ENCODE peak calls at places on chromosomes 3 and 15, in nine cellular contexts. R is ovary, S is progenitor cell of endocrine pancreas, J is neural progenitor cell, A is nephron progenitor cell, I is mucosa of descending colon, C is cardiac fibroblast, O is transverse colon, L is Peyer's patch. U is an unnamed sample.

GRCh38 chr3:168061332-168061996 is 34.3 kb downstream of the GOLIM4 start:
- DNase-seq in R (no peak), S (no peak), J (no peak), A (no peak), I (no peak), C (no peak), O (no peak), L (no peak), U (no peak)

GRCh38 chr3:194147679-194148078 is 11.7 kb downstream of the HES1 start:
- DNase-seq in R (no peak), S (no peak), J (no peak), A (no peak), I (no peak), C (no peak), O (no peak), L (no peak), U (no peak)

GRCh38 chr15:51281368-51281967 is 56.9 kb downstream of the CYP19A1 start:
- DNase-seq in R (peak), S (peak), J (peak), A (peak), I (peak), C (peak), O (peak), L (peak), U (peak)

GRCh38 chr3:15258720-15259119 is 52.7 kb downstream of the CAPN7 start:
- DNase-seq in R (peak), S (no peak), J (no peak), A (no peak), I (no peak), C (no peak), O (no peak), L (no peak), U (no peak)

GRCh38 chr15:90902996-90903732 is at the start of gene MAN2A2:
- DNase-seq in R (peak), S (peak), J (peak), A (peak), I (peak), C (peak), O (peak), L (peak), U (peak)

GRCh38 chr15:68376447-68377060 is 55.4 kb downstream of the ITGA11 start:
- DNase-seq in R (peak), S (no peak), J (no peak), A (no peak), I (no peak), C (no peak), O (no peak), L (no peak), U (no peak)

GRCh38 chr15:99961011-99961441 is 227.8 kb upstream of the LYSMD4 start:
- DNase-seq in R (peak), S (no peak), J (peak), A (no peak), I (no peak), C (peak), O (no peak), L (peak), U (no peak)

GRCh38 chr15:42939841-42940240 is 19.3 kb upstream of the TTBK2 start:
- DNase-seq in R (no peak), S (no peak), J (no peak), A (no peak), I (no peak), C (no peak), O (no peak), L (no peak), U (no peak)

GRCh38 chr3:65925254-65925954 is 113.3 kb downstream of the MAGI1 start:
- DNase-seq in R (no peak), S (no peak), J (no peak), A (no peak), I (no peak), C (no peak), O (no peak), L (no peak), U (no peak)

GRCh38 chr3:186598108-186598784 is 14.6 kb upstream of the AHSG start:
- DNase-seq in R (no peak), S (no peak), J (no peak), A (no peak), I (no peak), C (peak), O (no peak), L (no peak), U (no peak)

GRCh38 chr3:105615814-105616213 is 249.1 kb downstream of the ALCAM start:
- DNase-seq in R (no peak), S (no peak), J (no peak), A (no peak), I (no peak), C (no peak), O (no peak), L (no peak), U (no peak)

GRCh38 chr3:105791134-105791533 is 77.7 kb downstream of the CBLB start:
- DNase-seq in R (no peak), S (no peak), J (no peak), A (no peak), I (no peak), C (peak), O (no peak), L (no peak), U (no peak)

GRCh38 chr3:89250742-89251141 is 143.3 kb downstream of the EPHA3 start:
- DNase-seq in R (no peak), S (no peak), J (no peak), A (no peak), I (no peak), C (no peak), O (no peak), L (no peak), U (no peak)

GRCh38 chr3:89246326-89246725 is 138.9 kb downstream of the EPHA3 start:
- DNase-seq in R (no peak), S (no peak), J (peak), A (no peak), I (no peak), C (no peak), O (no peak), L (no peak), U (no peak)
- TF ChIP-seq CTCF in R (no peak), S (peak), J (peak), A (peak), I (no peak), C (no peak), O (no peak), L (no peak), U (no peak)

GRCh38 chr15:38618242-38618925 is 53.8 kb upstream of the RASGRP1 start:
- DNase-seq in R (no peak), S (no peak), J (no peak), A (no peak), I (no peak), C (no peak), O (no peak), L (no peak), U (no peak)
- TF ChIP-seq CTCF in R (no peak), S (no peak), J (no peak), A (no peak), I (no peak), C (no peak), O (no peak), L (no peak), U (no peak)

DNA sequence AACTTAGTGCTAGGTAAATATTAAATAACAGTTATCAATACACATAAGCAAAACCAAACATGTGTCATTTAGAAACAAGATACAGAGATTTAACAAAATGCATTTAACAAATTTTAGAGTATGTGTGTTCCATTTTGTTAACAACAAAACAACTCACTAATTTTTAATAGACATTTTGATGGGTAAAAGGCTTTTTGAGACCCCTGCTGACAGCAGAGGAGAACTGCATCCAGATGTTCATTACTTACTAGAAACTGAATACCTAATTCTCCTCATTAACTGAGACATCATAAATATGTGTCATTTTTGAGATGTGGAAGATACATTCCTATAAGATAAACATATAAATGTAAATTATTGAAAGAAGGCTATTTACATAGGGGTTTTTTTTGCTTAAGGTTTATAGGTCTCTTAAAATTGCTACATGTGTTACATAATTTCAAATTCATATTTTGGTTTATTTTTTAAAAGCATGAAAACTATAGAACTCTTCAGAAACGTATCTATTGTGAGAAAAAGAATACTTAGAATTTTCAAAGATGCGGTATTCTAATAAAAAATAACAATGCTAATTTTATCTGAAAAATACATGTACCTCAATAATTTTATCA is 1009.8 kb downstream of the TUSC7 start:
- DNase-seq in R (no peak), S (no peak), J (peak), A (peak), I (no peak), C (peak), O (no peak), L (no peak), U (no peak)
- TF ChIP-seq CTCF in R (no peak), S (peak), J (peak), A (peak), I (no peak), C (peak), O (peak), L (peak), U (no peak)

GRCh38 chr3:23810342-23811116 is 4.8 kb downstream of the UBE2E1 start:
- DNase-seq in R (peak), S (peak), J (peak), A (peak), I (peak), C (peak), O (peak), L (peak), U (peak)
- TF ChIP-seq CTCF in R (no peak), S (peak), J (peak), A (no peak), I (no peak), C (peak), O (no peak), L (no peak), U (no peak)

GRCh38 chr15:59636184-59636583 is 21.1 kb downstream of the GTF2A2 start:
- DNase-seq in R (no peak), S (no peak), J (no peak), A (no peak), I (no peak), C (no peak), O (no peak), L (no peak), U (no peak)

DNA sequence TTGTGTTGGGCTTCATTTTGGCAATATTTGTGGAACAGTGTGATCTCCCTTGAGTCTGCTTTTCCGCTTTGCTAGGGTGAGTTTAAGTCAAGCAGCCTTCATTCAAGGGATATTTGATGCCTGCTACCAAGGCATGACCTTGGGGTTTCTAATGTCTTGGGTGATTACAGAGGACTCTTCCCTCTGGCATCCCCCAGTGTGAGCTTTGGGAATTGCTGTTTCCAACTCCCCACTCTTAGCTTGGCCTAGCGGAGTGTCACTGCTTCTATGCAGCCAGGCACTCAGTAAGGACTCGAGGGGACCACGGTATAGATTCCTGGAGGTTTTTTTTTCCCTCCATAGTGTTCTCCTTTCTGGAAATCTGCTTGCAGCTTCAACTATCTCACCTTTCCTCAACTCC is 21.1 kb downstream of the GCNT3 start:
- DNase-seq in R (no peak), S (no peak), J (peak), A (peak), I (no peak), C (peak), O (no peak), L (no peak), U (no peak)
- TF ChIP-seq CTCF in R (no peak), S (peak), J (peak), A (peak), I (no peak), C (peak), O (no peak), L (peak), U (no peak)

GRCh38 chr3:143433787-143434378 is 314.3 kb downstream of the CHST2 start:
- DNase-seq in R (no peak), S (no peak), J (peak), A (no peak), I (no peak), C (peak), O (no peak), L (peak), U (no peak)
- TF ChIP-seq CTCF in R (no peak), S (peak), J (peak), A (peak), I (peak), C (peak), O (peak), L (peak), U (no peak)

DNA sequence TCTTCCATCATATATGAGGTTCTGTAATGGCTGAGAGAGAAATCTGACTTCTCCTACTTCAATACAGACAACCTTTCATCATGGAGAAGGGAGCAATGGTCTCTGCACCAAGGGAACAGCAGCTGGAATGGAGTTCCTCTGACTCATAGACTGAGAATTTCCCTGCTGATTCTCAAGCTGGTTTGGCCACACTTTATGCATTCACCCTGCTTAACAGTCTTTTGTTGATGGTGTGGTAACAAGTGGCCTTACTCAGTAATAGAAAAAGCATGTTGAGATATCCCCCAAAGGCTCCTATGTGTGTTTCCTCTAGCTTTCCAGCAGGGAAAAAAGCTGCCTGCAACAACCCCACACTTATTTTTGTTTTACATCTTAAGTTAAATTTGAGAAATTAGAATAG is 138.1 kb downstream of the GREM1 start:
- DNase-seq in R (no peak), S (no peak), J (no peak), A (no peak), I (no peak), C (peak), O (no peak), L (no peak), U (no peak)
- TF ChIP-seq CTCF in R (no peak), S (no peak), J (no peak), A (no peak), I (no peak), C (peak), O (no peak), L (no peak), U (no peak)

GRCh38 chr3:49131576-49131975 is 1.3 kb downstream of the LAMB2 start:
- DNase-seq in R (no peak), S (no peak), J (no peak), A (no peak), I (no peak), C (no peak), O (no peak), L (no peak), U (no peak)

GRCh38 chr3:49133226-49133951 is 539 bp upstream of the LAMB2 start:
- DNase-seq in R (peak), S (peak), J (peak), A (peak), I (peak), C (peak), O (peak), L (peak), U (peak)

GRCh38 chr3:49132073-49132436 is 795 bp downstream of the LAMB2 start:
- DNase-seq in R (no peak), S (no peak), J (no peak), A (no peak), I (no peak), C (no peak), O (no peak), L (no peak), U (no peak)

GRCh38 chr3:49131040-49131439 is 1.8 kb downstream of the LAMB2 start:
- DNase-seq in R (no peak), S (no peak), J (no peak), A (no peak), I (no peak), C (no peak), O (no peak), L (no peak), U (no peak)

GRCh38 chr3:49132437-49133225 is at the start of gene LAMB2:
- DNase-seq in R (peak), S (peak), J (peak), A (peak), I (peak), C (peak), O (peak), L (peak), U (peak)
- TF ChIP-seq CTCF in R (no peak), S (no peak), J (peak), A (no peak), I (no peak), C (no peak), O (no peak), L (no peak), U (no peak)

GRCh38 chr15:69652906-69653305 is 200.3 kb downstream of the RPLP1 start:
- DNase-seq in R (no peak), S (no peak), J (no peak), A (no peak), I (no peak), C (no peak), O (no peak), L (no peak), U (no peak)
- TF ChIP-seq CTCF in R (no peak), S (no peak), J (no peak), A (no peak), I (no peak), C (no peak), O (no peak), L (no peak), U (no peak)

U was measured in lung.